ENCODE peak calls at places on chromosomes 3 and 15, in six cellular contexts. H, U, V, Z, G and A are unnamed samples.

GRCh38 chr3:164730810-164731209 is 347.5 kb downstream of the SI start:
- DNase-seq in H (no peak), U (no peak), V (no peak), Z (no peak), G (no peak), A (no peak)

GRCh38 chr3:156174229-156174847 is 54.0 kb downstream of the KCNAB1 start:
- DNase-seq in H (no peak), U (no peak), V (peak; percentile 69), Z (no peak), G (no peak), A (no peak)

GRCh38 chr3:127150915-127151564 is 41.9 kb upstream of the PRR23E start:
- DNase-seq in H (peak; percentile 1), U (no peak), V (no peak), Z (no peak), G (no peak), A (no peak)

GRCh38 chr3:64143399-64144130 is 81.7 kb downstream of the PRICKLE2 start:
- DNase-seq in H (no peak), U (no peak), V (peak; percentile 95), Z (no peak), G (no peak), A (no peak)

GRCh38 chr15:75673426-75674247 is 25.9 kb downstream of the SNX33 start:
- DNase-seq in H (no peak), U (no peak), V (peak; percentile 91), Z (peak; percentile 80), G (no peak), A (no peak)

GRCh38 chr3:35908366-35909232 is 269.3 kb downstream of the ARPP21 start:
- DNase-seq in H (peak; percentile 53), U (no peak), V (peak; percentile 67), Z (peak; percentile 34), G (peak; percentile 85), A (no peak)

GRCh38 chr15:101329867-101330380 is 34.9 kb upstream of the SNRPA1 start:
- DNase-seq in H (no peak), U (no peak), V (no peak), Z (no peak), G (no peak), A (no peak)

GRCh38 chr3:150080058-150080730 is 109.5 kb upstream of the PFN2 start:
- DNase-seq in H (no peak), U (no peak), V (peak; percentile 25), Z (no peak), G (no peak), A (no peak)

GRCh38 chr3:118628704-118629341 is 405.8 kb downstream of the IGSF11 start:
- DNase-seq in H (peak; percentile 32), U (no peak), V (no peak), Z (peak; percentile 19), G (peak; percentile 24), A (peak; percentile 29)

GRCh38 chr3:178966299-178967183 is 105.1 kb downstream of the ZMAT3 start:
- DNase-seq in H (no peak), U (no peak), V (peak; percentile 54), Z (no peak), G (no peak), A (peak; percentile 33)

GRCh38 chr3:196650740-196651311 is 11.3 kb downstream of the NRROS start:
- DNase-seq in H (peak; percentile 47), U (no peak), V (peak; percentile 99), Z (no peak), G (peak; percentile 81), A (no peak)

GRCh38 chr3:150594150-150594549 is 9.0 kb upstream of the SELENOT start:
- DNase-seq in H (no peak), U (no peak), V (no peak), Z (no peak), G (no peak), A (no peak)

GRCh38 chr3:45929042-45929679 is 14.1 kb upstream of the CXCR6 start:
- DNase-seq in H (peak; percentile 76), U (peak; percentile 43), V (peak; percentile 60), Z (no peak), G (no peak), A (peak; percentile 51)

GRCh38 chr15:70098461-70099166 is 897 bp upstream of the TLE3 start:
- DNase-seq in H (peak; percentile 47), U (peak; percentile 18), V (peak; percentile 23), Z (no peak), G (no peak), A (peak; percentile 52)

GRCh38 chr3:101676219-101676764 is 640 bp downstream of the ZBTB11 start:
- DNase-seq in H (peak; percentile 97), U (peak; percentile 92), V (peak; percentile 97), Z (peak; percentile 84), G (peak; percentile 88), A (peak; percentile 97)

GRCh38 chr3:23685484-23686258 is 120.1 kb upstream of the UBE2E1 start:
- DNase-seq in H (peak; percentile 31), U (no peak), V (peak; percentile 100), Z (peak; percentile 49), G (peak; percentile 95), A (no peak)

GRCh38 chr3:108420926-108421325 is 89.5 kb downstream of the MYH15 start:
- DNase-seq in H (peak; percentile 27), U (no peak), V (peak; percentile 56), Z (no peak), G (no peak), A (no peak)

GRCh38 chr15:70440416-70441138 is 322.8 kb downstream of the UACA start:
- DNase-seq in H (no peak), U (no peak), V (no peak), Z (no peak), G (no peak), A (no peak)

GRCh38 chr3:141323936-141324704 is 44.2 kb upstream of the ZBTB38 start:
- DNase-seq in H (no peak), U (no peak), V (no peak), Z (no peak), G (no peak), A (no peak)